ENCODE peak calls at places on chromosomes 16 and 17, in ten cellular contexts. B is HT1080; E is activated CD4-positive, alpha-beta T cell treated with anti-CD3 and anti-CD28 coated beads, Interleukin-2, amount 50 U/mL, for 24 hours; Q is iris pigment epithelial cell; Z is ovary; G is skeletal muscle cell; U is omental fat pad; O is Calu3; M is AG08395; X is nucleus accumbens. P is an unnamed sample.

GRCh38 chr17:81412490-81413093 is 17.3 kb downstream of the BAHCC1 start:
- DNase-seq in B (no peak), E (peak; percentile 14), Q (peak; percentile 51), Z (peak; percentile 61), G (no peak), U (no peak), O (no peak), M (no peak), X (no peak), P (no peak)

GRCh38 chr16:49557070-49557446 is 183.5 kb downstream of the C16orf78 start:
- DNase-seq in B (no peak), E (no peak), Q (no peak), Z (no peak), G (no peak), U (no peak), O (no peak), M (no peak), X (peak; percentile 28), P (peak; percentile 45)

GRCh38 chr16:52034830-52035229 is 512.1 kb downstream of the TOX3 start:
- DNase-seq in B (no peak), E (no peak), Q (no peak), Z (no peak), G (no peak), U (no peak), O (no peak), M (no peak), X (no peak), P (no peak)

GRCh38 chr17:7130626-7131467 is 16.2 kb upstream of the ASGR2 start:
- DNase-seq in B (no peak), E (no peak), Q (no peak), Z (no peak), G (no peak), U (no peak), O (no peak), M (no peak), X (no peak), P (no peak)

GRCh38 chr17:37116802-37117201 is 168.0 kb downstream of the AATF start:
- DNase-seq in B (no peak), E (no peak), Q (no peak), Z (no peak), G (no peak), U (no peak), O (no peak), M (no peak), X (no peak), P (no peak)

GRCh38 chr16:77499373-77500285 is 64.8 kb upstream of the ADAMTS18 start:
- DNase-seq in B (peak; percentile 85), E (no peak), Q (peak; percentile 79), Z (peak; percentile 18), G (peak; percentile 42), U (no peak), O (no peak), M (peak; percentile 76), X (no peak), P (no peak)

GRCh38 chr17:8621585-8621984 is 8.9 kb downstream of the MYH10 start:
- DNase-seq in B (peak; percentile 17), E (no peak), Q (peak; percentile 84), Z (no peak), G (no peak), U (no peak), O (no peak), M (peak; percentile 20), X (no peak), P (no peak)

GRCh38 chr17:78412403-78412802 is 34.0 kb downstream of the PGS1 start:
- DNase-seq in B (no peak), E (no peak), Q (peak; percentile 45), Z (no peak), G (no peak), U (no peak), O (no peak), M (peak; percentile 31), X (no peak), P (no peak)

GRCh38 chr17:3935140-3935542 is 18.9 kb upstream of the P2RX1 start:
- DNase-seq in B (peak; percentile 58), E (no peak), Q (peak; percentile 77), Z (no peak), G (peak; percentile 26), U (no peak), O (peak; percentile 73), M (no peak), X (peak; percentile 1), P (no peak)

GRCh38 chr16:30934827-30935557 is 11.6 kb downstream of the FBXL19 start:
- DNase-seq in B (peak; percentile 59), E (no peak), Q (peak; percentile 74), Z (peak; percentile 55), G (no peak), U (no peak), O (peak; percentile 50), M (peak; percentile 52), X (peak; percentile 7), P (no peak)

GRCh38 chr17:48488548-48489106 is 42.2 kb downstream of the HOXB1 start:
- DNase-seq in B (peak; percentile 28), E (no peak), Q (no peak), Z (no peak), G (no peak), U (no peak), O (peak; percentile 42), M (no peak), X (no peak), P (no peak)

GRCh38 chr16:27431773-27432599 is 30.0 kb downstream of the IL21R start:
- DNase-seq in B (peak; percentile 30), E (no peak), Q (peak; percentile 21), Z (no peak), G (no peak), U (no peak), O (no peak), M (peak; percentile 61), X (no peak), P (no peak)

GRCh38 chr17:79950306-79950705 is 85.4 kb downstream of the TBC1D16 start:
- DNase-seq in B (no peak), E (no peak), Q (no peak), Z (peak; percentile 22), G (no peak), U (no peak), O (no peak), M (no peak), X (no peak), P (no peak)

GRCh38 chr17:10046259-10046658 is 141.2 kb upstream of the RCVRN start:
- DNase-seq in B (no peak), E (no peak), Q (no peak), Z (no peak), G (no peak), U (no peak), O (no peak), M (no peak), X (no peak), P (no peak)

GRCh38 chr17:49210158-49211029 is at the start of the genes ABI3 and GNGT2:
- DNase-seq in B (peak; percentile 88), E (peak; percentile 71), Q (no peak), Z (peak; percentile 39), G (no peak), U (no peak), O (no peak), M (peak; percentile 40), X (peak; percentile 8), P (no peak)

GRCh38 chr17:78714534-78714933 is 67.5 kb downstream of the CYTH1 start:
- DNase-seq in B (no peak), E (no peak), Q (no peak), Z (no peak), G (no peak), U (no peak), O (no peak), M (no peak), X (no peak), P (no peak)